ENCODE peak calls at places on chromosomes 11 and 22, in six cellular contexts. D, I, M, O, B and L are unnamed samples.

GRCh38 chr11:122784325-122785155 is 53.8 kb upstream of the CRTAM start:
- DNase-seq in D (no peak), I (no peak), M (peak), O (no peak), B (peak), L (no peak)

GRCh38 chr11:20024172-20024935 is 135.9 kb downstream of the DBX1 start:
- DNase-seq in D (no peak), I (no peak), M (no peak), O (no peak), B (no peak), L (no peak)

GRCh38 chr11:75275581-75275980 is 35.0 kb downstream of the TPBGL start:
- DNase-seq in D (peak), I (peak), M (no peak), O (no peak), B (no peak), L (no peak)

GRCh38 chr22:44399196-44399837 is 86.6 kb upstream of the SHISAL1 start:
- DNase-seq in D (no peak), I (no peak), M (no peak), O (no peak), B (no peak), L (no peak)

GRCh38 chr22:37669586-37669985 is 5.8 kb upstream of the LGALS1 start:
- DNase-seq in D (no peak), I (no peak), M (no peak), O (no peak), B (no peak), L (no peak)

GRCh38 chr11:102926946-102927623 is 28.4 kb downstream of the MMP13 start:
- DNase-seq in D (no peak), I (no peak), M (no peak), O (no peak), B (no peak), L (no peak)

GRCh38 chr11:17972987-17973386 is 39.9 kb downstream of the SERGEF start:
- DNase-seq in D (no peak), I (no peak), M (peak), O (no peak), B (peak), L (no peak)

GRCh38 chr22:46150615-46151423 is 493 bp downstream of the PPARA start:
- DNase-seq in D (peak), I (peak), M (no peak), O (no peak), B (no peak), L (no peak)

GRCh38 chr11:64633555-64634159 is 42.6 kb downstream of the SLC22A12 start:
- DNase-seq in D (no peak), I (no peak), M (no peak), O (no peak), B (no peak), L (no peak)

GRCh38 chr11:10727259-10727851 is 23.7 kb upstream of the CTR9 start:
- DNase-seq in D (no peak), I (no peak), M (no peak), O (no peak), B (peak), L (no peak)